ENCODE peak calls at places on chromosome 21, in eight cellular contexts. One of them, this sample, is unnamed.

GRCh38 chr21:35256468-35256988 is 207.4 kb upstream of the RUNX1 start:
- DNase-seq in AG10803: peak
- DNase-seq in tibial artery: peak
- DNase-seq in prostate gland: peak
- DNase-seq in lower lobe of right lung: peak
- DNase-seq in choroid plexus epithelial cell: peak
- DNase-seq in OCI-LY7: no peak
- DNase-seq in CD8-positive, alpha-beta T cell: no peak
- DNase-seq in this sample: peak

GRCh38 chr21:34166468-34166867 is 93.1 kb downstream of the MRPS6 start:
- DNase-seq in prostate gland: no peak
- DNase-seq in AG10803: no peak
- DNase-seq in OCI-LY7: peak
- DNase-seq in lower lobe of right lung: no peak
- DNase-seq in choroid plexus epithelial cell: no peak
- DNase-seq in CD8-positive, alpha-beta T cell: no peak
- DNase-seq in tibial artery: no peak
- DNase-seq in this sample: no peak

GRCh38 chr21:37452222-37452621 is 85.6 kb downstream of the DYRK1A start:
- DNase-seq in prostate gland: no peak
- DNase-seq in tibial artery: peak
- DNase-seq in OCI-LY7: no peak
- DNase-seq in choroid plexus epithelial cell: peak
- DNase-seq in AG10803: peak
- DNase-seq in lower lobe of right lung: no peak
- DNase-seq in CD8-positive, alpha-beta T cell: no peak
- DNase-seq in this sample: no peak

GRCh38 chr21:39637197-39637970 is 24.6 kb downstream of the B3GALT5 start:
- DNase-seq in OCI-LY7: no peak
- DNase-seq in CD8-positive, alpha-beta T cell: no peak
- DNase-seq in prostate gland: no peak
- DNase-seq in lower lobe of right lung: no peak
- DNase-seq in tibial artery: no peak
- DNase-seq in AG10803: no peak
- DNase-seq in choroid plexus epithelial cell: no peak
- DNase-seq in this sample: no peak

GRCh38 chr21:34836103-34836932 is 167.5 kb downstream of the CLIC6 start:
- DNase-seq in OCI-LY7: no peak
- DNase-seq in tibial artery: peak
- DNase-seq in choroid plexus epithelial cell: peak
- DNase-seq in CD8-positive, alpha-beta T cell: no peak
- DNase-seq in prostate gland: no peak
- DNase-seq in lower lobe of right lung: peak
- DNase-seq in AG10803: peak
- DNase-seq in this sample: no peak

GRCh38 chr21:39125752-39126485 is 57.3 kb downstream of the PSMG1 start:
- DNase-seq in CD8-positive, alpha-beta T cell: no peak
- DNase-seq in lower lobe of right lung: no peak
- DNase-seq in prostate gland: peak
- DNase-seq in choroid plexus epithelial cell: peak
- DNase-seq in tibial artery: no peak
- DNase-seq in OCI-LY7: peak
- DNase-seq in AG10803: peak
- DNase-seq in this sample: peak

GRCh38 chr21:34900376-34900775 is 148.7 kb downstream of the RUNX1 start:
- DNase-seq in AG10803: peak
- DNase-seq in lower lobe of right lung: no peak
- DNase-seq in CD8-positive, alpha-beta T cell: no peak
- DNase-seq in tibial artery: no peak
- DNase-seq in OCI-LY7: no peak
- DNase-seq in prostate gland: no peak
- DNase-seq in choroid plexus epithelial cell: no peak
- DNase-seq in this sample: no peak

GRCh38 chr21:25508364-25508763 is 98.9 kb downstream of the MRPL39 start:
- DNase-seq in AG10803: no peak
- DNase-seq in choroid plexus epithelial cell: no peak
- DNase-seq in OCI-LY7: no peak
- DNase-seq in lower lobe of right lung: no peak
- DNase-seq in prostate gland: no peak
- DNase-seq in tibial artery: no peak
- DNase-seq in CD8-positive, alpha-beta T cell: no peak
- DNase-seq in this sample: no peak

GRCh38 chr21:24514081-24514733 is 1093.1 kb downstream of the MRPL39 start:
- DNase-seq in CD8-positive, alpha-beta T cell: no peak
- DNase-seq in tibial artery: no peak
- DNase-seq in AG10803: no peak
- DNase-seq in OCI-LY7: no peak
- DNase-seq in lower lobe of right lung: no peak
- DNase-seq in prostate gland: no peak
- DNase-seq in choroid plexus epithelial cell: peak
- DNase-seq in this sample: no peak

GRCh38 chr21:34008618-34009017 is 64.8 kb upstream of the MRPS6 start:
- DNase-seq in CD8-positive, alpha-beta T cell: no peak
- DNase-seq in lower lobe of right lung: no peak
- DNase-seq in prostate gland: no peak
- DNase-seq in choroid plexus epithelial cell: no peak
- DNase-seq in tibial artery: no peak
- DNase-seq in AG10803: no peak
- DNase-seq in OCI-LY7: no peak
- DNase-seq in this sample: no peak

GRCh38 chr21:35843911-35844667 is 216.2 kb downstream of the SETD4 start:
- DNase-seq in OCI-LY7: no peak
- DNase-seq in tibial artery: no peak
- DNase-seq in prostate gland: no peak
- DNase-seq in choroid plexus epithelial cell: no peak
- DNase-seq in CD8-positive, alpha-beta T cell: no peak
- DNase-seq in lower lobe of right lung: no peak
- DNase-seq in AG10803: peak
- DNase-seq in this sample: no peak

GRCh38 chr21:23578027-23578426 is 2029.3 kb downstream of the MRPL39 start:
- DNase-seq in choroid plexus epithelial cell: no peak
- DNase-seq in CD8-positive, alpha-beta T cell: no peak
- DNase-seq in AG10803: no peak
- DNase-seq in tibial artery: no peak
- DNase-seq in prostate gland: no peak
- DNase-seq in OCI-LY7: no peak
- DNase-seq in lower lobe of right lung: no peak
- DNase-seq in this sample: peak

GRCh38 chr21:37184784-37185593 is 82.1 kb downstream of the VPS26C start:
- DNase-seq in choroid plexus epithelial cell: no peak
- DNase-seq in AG10803: no peak
- DNase-seq in tibial artery: no peak
- DNase-seq in CD8-positive, alpha-beta T cell: no peak
- DNase-seq in OCI-LY7: no peak
- DNase-seq in lower lobe of right lung: no peak
- DNase-seq in prostate gland: no peak
- DNase-seq in this sample: no peak

DNA sequence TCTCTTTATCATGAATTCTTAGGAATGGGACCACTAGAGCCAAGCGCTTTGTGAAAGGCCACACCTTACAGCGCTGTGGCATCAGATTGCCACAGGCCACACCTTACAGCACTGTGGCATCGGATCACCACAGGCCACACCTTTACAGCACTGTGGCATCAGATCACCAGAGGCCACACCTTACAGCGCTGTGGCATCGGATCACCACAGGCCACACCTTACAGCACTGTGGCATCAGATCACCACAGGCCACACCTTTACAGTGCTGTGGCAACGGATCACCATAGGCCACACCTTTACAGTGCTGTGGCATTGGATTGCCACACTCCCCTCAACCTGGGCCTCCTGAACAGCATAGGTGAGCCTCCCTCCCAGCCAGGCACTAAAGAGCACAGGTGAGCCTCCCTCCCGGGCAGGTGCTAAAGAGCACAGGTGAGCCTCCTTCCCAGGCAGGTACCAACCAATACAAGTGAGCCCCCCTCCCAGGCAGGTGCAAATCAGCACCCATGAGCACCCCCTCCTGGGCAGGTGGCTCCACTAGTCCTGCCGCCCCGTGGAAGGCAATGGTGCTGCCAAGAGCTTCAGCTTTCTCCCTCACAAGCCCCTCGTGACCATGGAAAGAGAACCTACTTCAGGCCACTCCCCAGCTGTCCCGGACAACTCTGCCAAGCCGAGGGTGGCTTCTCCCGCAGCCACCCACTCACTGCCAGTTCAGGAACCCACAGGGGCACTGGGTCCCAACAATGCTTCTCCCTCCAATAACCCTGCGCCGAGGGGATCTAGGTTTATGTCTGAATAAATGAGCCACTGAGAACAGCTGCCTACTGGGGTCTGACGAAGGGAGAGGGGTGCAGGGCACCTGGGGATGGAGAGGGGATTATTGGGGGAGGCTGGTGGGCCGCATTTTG is 46.7 kb downstream of the PRDM15 start:
- DNase-seq in prostate gland: no peak
- DNase-seq in CD8-positive, alpha-beta T cell: no peak
- DNase-seq in choroid plexus epithelial cell: no peak
- DNase-seq in OCI-LY7: no peak
- DNase-seq in lower lobe of right lung: no peak
- DNase-seq in tibial artery: no peak
- DNase-seq in AG10803: no peak
- DNase-seq in this sample: no peak
- TF ChIP-seq CTCF in prostate gland: no peak
- TF ChIP-seq CTCF in CD8-positive, alpha-beta T cell: no peak
- TF ChIP-seq CTCF in choroid plexus epithelial cell: no peak
- TF ChIP-seq CTCF in OCI-LY7: peak
- TF ChIP-seq CTCF in lower lobe of right lung: no peak
- TF ChIP-seq CTCF in tibial artery: no peak
- TF ChIP-seq CTCF in AG10803: no peak
- TF ChIP-seq CTCF in this sample: no peak

GRCh38 chr21:29193907-29194306 is 63.5 kb downstream of the MAP3K7CL start:
- DNase-seq in OCI-LY7: no peak
- DNase-seq in AG10803: no peak
- DNase-seq in lower lobe of right lung: no peak
- DNase-seq in prostate gland: no peak
- DNase-seq in tibial artery: no peak
- DNase-seq in choroid plexus epithelial cell: peak
- DNase-seq in CD8-positive, alpha-beta T cell: no peak
- DNase-seq in this sample: no peak

GRCh38 chr21:29194847-29195246 is 64.4 kb downstream of the MAP3K7CL start:
- DNase-seq in tibial artery: no peak
- DNase-seq in CD8-positive, alpha-beta T cell: no peak
- DNase-seq in AG10803: no peak
- DNase-seq in prostate gland: no peak
- DNase-seq in choroid plexus epithelial cell: peak
- DNase-seq in OCI-LY7: no peak
- DNase-seq in lower lobe of right lung: no peak
- DNase-seq in this sample: no peak

GRCh38 chr21:29192999-29193563 is 62.6 kb downstream of the MAP3K7CL start:
- DNase-seq in choroid plexus epithelial cell: no peak
- DNase-seq in CD8-positive, alpha-beta T cell: no peak
- DNase-seq in OCI-LY7: no peak
- DNase-seq in lower lobe of right lung: no peak
- DNase-seq in tibial artery: no peak
- DNase-seq in prostate gland: no peak
- DNase-seq in AG10803: peak
- DNase-seq in this sample: no peak

GRCh38 chr21:29196021-29196663 is 65.7 kb downstream of the MAP3K7CL start:
- DNase-seq in lower lobe of right lung: peak
- DNase-seq in tibial artery: peak
- DNase-seq in prostate gland: no peak
- DNase-seq in CD8-positive, alpha-beta T cell: peak
- DNase-seq in AG10803: peak
- DNase-seq in choroid plexus epithelial cell: peak
- DNase-seq in OCI-LY7: peak
- DNase-seq in this sample: no peak

DNA sequence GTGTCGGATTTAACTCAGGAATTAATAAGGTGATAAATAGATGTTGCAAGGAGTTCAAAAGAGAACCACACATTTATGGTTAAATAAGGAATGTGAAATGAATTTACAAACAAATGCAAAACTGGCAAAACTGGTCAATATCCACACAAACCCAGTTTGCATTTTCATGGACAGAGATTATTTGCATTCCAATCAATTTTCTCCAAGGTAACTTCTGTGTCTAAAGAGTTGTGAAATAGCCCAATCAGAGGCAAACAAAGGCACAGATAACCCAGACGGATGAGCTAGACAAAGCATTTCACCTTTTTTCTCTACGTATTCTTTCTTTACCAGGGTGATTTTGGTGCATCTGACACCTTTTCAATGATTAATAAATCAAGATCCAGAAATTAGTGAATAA is 63.9 kb downstream of the MAP3K7CL start:
- DNase-seq in CD8-positive, alpha-beta T cell: no peak
- DNase-seq in AG10803: peak
- DNase-seq in OCI-LY7: no peak
- DNase-seq in choroid plexus epithelial cell: peak
- DNase-seq in tibial artery: no peak
- DNase-seq in lower lobe of right lung: no peak
- DNase-seq in prostate gland: no peak
- DNase-seq in this sample: no peak
- H3K4me3 ChIP-seq in CD8-positive, alpha-beta T cell: no peak
- H3K4me3 ChIP-seq in AG10803: no peak
- H3K4me3 ChIP-seq in OCI-LY7: no peak
- H3K4me3 ChIP-seq in choroid plexus epithelial cell: no peak
- H3K4me3 ChIP-seq in tibial artery: no peak
- H3K4me3 ChIP-seq in lower lobe of right lung: no peak
- H3K4me3 ChIP-seq in prostate gland: no peak
- H3K4me3 ChIP-seq in this sample: no peak

DNA sequence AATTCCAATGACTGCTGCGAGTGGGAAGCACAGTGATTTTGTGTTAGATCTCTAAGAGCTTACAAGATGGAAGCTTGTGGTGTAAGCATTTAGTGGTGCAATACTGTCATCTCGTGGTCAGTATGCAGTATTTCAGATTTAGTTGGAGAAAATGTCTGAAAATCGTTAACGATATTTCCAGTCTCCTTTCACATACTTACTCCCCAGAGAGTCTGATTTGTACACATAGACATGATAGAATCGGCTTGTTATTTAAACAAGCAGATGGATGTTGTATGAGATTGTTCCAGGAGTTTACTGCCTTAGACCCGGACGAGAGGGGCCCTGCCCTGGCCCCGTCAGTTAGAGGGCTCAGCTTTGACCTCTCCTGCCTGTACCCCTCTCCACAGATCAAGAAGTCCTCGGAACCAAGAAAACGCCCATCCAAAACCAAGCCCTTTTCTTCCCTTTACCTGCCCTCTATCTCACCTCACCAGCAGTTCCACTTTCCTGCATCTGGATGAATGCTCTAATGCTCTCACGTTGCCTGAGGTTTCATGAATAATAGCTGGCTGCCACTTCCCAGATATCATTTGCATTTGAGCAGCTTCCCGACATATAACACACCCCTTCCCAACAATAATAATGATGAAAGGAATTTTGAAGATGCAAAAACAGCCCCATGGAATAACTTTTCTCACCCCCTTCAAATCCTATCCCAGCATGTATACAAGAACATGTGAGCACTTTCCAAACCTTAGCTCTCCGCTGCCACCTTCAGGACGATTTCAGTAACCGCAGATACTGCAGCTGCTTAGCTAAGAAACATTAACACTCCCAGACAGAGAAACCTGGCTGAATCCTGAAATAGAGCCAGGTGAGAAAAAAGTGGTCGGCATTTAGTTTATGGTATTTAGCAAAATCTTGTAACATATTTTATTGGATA is 247.3 kb downstream of the LTN1 start:
- DNase-seq in lower lobe of right lung: peak
- DNase-seq in AG10803: peak
- DNase-seq in choroid plexus epithelial cell: peak
- DNase-seq in OCI-LY7: peak
- DNase-seq in prostate gland: peak
- DNase-seq in tibial artery: peak
- DNase-seq in CD8-positive, alpha-beta T cell: peak
- DNase-seq in this sample: peak
- TF ChIP-seq CTCF in lower lobe of right lung: peak
- TF ChIP-seq CTCF in AG10803: peak
- TF ChIP-seq CTCF in choroid plexus epithelial cell: peak
- TF ChIP-seq CTCF in OCI-LY7: peak
- TF ChIP-seq CTCF in prostate gland: peak
- TF ChIP-seq CTCF in tibial artery: peak
- TF ChIP-seq CTCF in CD8-positive, alpha-beta T cell: peak
- TF ChIP-seq CTCF in this sample: peak

GRCh38 chr21:28632718-28633408 is 359.8 kb downstream of the LTN1 start:
- DNase-seq in prostate gland: peak
- DNase-seq in lower lobe of right lung: no peak
- DNase-seq in choroid plexus epithelial cell: peak
- DNase-seq in CD8-positive, alpha-beta T cell: no peak
- DNase-seq in OCI-LY7: no peak
- DNase-seq in AG10803: peak
- DNase-seq in tibial artery: no peak
- DNase-seq in this sample: no peak
- H3K4me3 ChIP-seq in prostate gland: no peak
- H3K4me3 ChIP-seq in lower lobe of right lung: no peak
- H3K4me3 ChIP-seq in choroid plexus epithelial cell: no peak
- H3K4me3 ChIP-seq in CD8-positive, alpha-beta T cell: no peak
- H3K4me3 ChIP-seq in OCI-LY7: no peak
- H3K4me3 ChIP-seq in AG10803: peak
- H3K4me3 ChIP-seq in tibial artery: no peak
- H3K4me3 ChIP-seq in this sample: no peak

This sample was measured in LNCaP clone FGC.